ENCODE peak calls at places on chromosome 11, in four cellular contexts. Z is K562, W is GM12878, D is SK-N-SH. F is an unnamed sample.

GRCh38 chr11:66856496-66857233 is at the start of gene LRFN4:
- DNase-seq in D (peak; percentile 90), W (no peak), Z (peak; percentile 37), F (no peak)

GRCh38 chr11:116563028-116563712 is 209.6 kb downstream of the BUD13 start:
- DNase-seq in W (no peak), D (no peak), Z (peak; percentile 8), F (peak; percentile 82)

GRCh38 chr11:9455722-9456121 is 5.1 kb upstream of the ZNF143 start:
- DNase-seq in D (no peak), W (no peak), Z (no peak), F (no peak)

GRCh38 chr11:47410404-47411264 is 2.2 kb downstream of the SLC39A13 start:
- DNase-seq in W (no peak), Z (no peak), D (no peak), F (no peak)

GRCh38 chr11:1652778-1653540 is 23.4 kb downstream of the KRTAP5-5 start:
- DNase-seq in Z (peak; percentile 72), D (peak; percentile 96), W (no peak), F (peak; percentile 35)

GRCh38 chr11:44988111-44988510 is 37.4 kb upstream of the TP53I11 start:
- DNase-seq in Z (no peak), D (no peak), W (no peak), F (no peak)

GRCh38 chr11:62560566-62561103 is 13.1 kb downstream of the EEF1G start:
- DNase-seq in D (peak; percentile 65), Z (peak; percentile 92), W (no peak), F (peak; percentile 91)

GRCh38 chr11:47586456-47586855 is at the start of gene FAM180B:
- DNase-seq in Z (no peak), W (no peak), D (no peak), F (no peak)

GRCh38 chr11:20770421-20770935 is 101.1 kb downstream of the NELL1 start:
- DNase-seq in D (peak; percentile 27), W (no peak), Z (no peak), F (no peak)

GRCh38 chr11:32586576-32587190 is 3.1 kb downstream of the EIF3M start:
- DNase-seq in D (peak; percentile 41), W (no peak), Z (peak; percentile 60), F (peak; percentile 46)

GRCh38 chr11:88454881-88455280 is 117.3 kb upstream of the CTSC start:
- DNase-seq in W (no peak), Z (peak; percentile 35), D (no peak), F (no peak)

GRCh38 chr11:124829986-124830385 is 29.8 kb upstream of the MSANTD2 start:
- DNase-seq in Z (no peak), D (no peak), W (no peak), F (no peak)

GRCh38 chr11:134950692-134951304 is 538.8 kb upstream of the B3GAT1 start:
- DNase-seq in Z (no peak), W (no peak), D (no peak), F (no peak)

GRCh38 chr11:74559110-74559933 is 33.1 kb upstream of the POLD3 start:
- DNase-seq in W (no peak), D (no peak), Z (no peak), F (peak; percentile 81)

GRCh38 chr11:107898270-107898669 is 30.0 kb upstream of the RAB39A start:
- DNase-seq in D (peak; percentile 43), W (peak; percentile 24), Z (peak; percentile 42), F (peak; percentile 20)

GRCh38 chr11:65121447-65121864 is 478 bp downstream of the FAU start:
- DNase-seq in Z (peak; percentile 52), W (no peak), D (no peak), F (no peak)

GRCh38 chr11:134654161-134654915 is 242.3 kb upstream of the B3GAT1 start:
- DNase-seq in W (no peak), D (no peak), Z (no peak), F (no peak)

GRCh38 chr11:31800398-31801265 is 10.5 kb downstream of the PAX6 start:
- DNase-seq in D (no peak), Z (no peak), W (no peak), F (no peak)

GRCh38 chr11:8873966-8874365 is 37.0 kb upstream of the AKIP1 start:
- DNase-seq in D (no peak), W (no peak), Z (no peak), F (no peak)

DNA sequence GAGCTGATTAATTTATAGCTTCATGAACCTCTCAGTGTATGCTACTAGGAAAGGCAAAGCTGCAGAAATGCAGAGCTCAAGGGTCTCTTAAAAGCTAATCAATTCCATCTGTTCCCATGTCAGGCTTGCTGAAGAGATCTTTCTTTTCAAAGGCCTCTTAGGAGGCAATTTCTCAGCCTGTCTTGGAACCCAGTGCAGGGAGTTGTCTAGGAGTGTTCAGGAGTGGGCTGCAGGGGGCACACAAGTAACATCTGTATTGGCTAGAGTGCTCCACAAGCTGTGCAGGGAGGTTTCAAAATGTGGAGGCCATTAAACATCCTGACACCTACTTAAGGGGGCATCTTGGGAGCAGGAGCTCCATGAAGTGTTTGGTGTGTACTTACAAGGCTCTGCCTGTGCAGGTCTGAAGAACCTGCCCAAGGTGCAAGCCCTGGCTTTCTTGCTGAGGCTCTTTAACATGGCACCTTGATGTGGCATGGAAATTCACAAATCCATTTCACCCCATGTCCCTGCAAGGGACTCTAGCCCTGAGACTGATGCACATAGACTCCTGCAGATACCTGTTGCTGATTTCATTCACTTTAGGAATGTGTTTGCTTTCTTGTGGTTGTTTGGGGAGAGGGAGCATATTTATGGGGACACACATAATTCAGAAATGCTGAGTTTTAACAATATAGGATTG is 134.7 kb downstream of the ME3 start:
- DNase-seq in D (no peak), Z (no peak), W (no peak), F (no peak)
- TF ChIP-seq MAX in D (no peak), Z (no peak), W (no peak), F (no peak)

GRCh38 chr11:71566081-71566620 is 788 bp downstream of the KRTAP5-10 start:
- DNase-seq in D (no peak), W (no peak), Z (no peak), F (no peak)

GRCh38 chr11:71565263-71565662 is at the start of gene KRTAP5-10:
- DNase-seq in D (no peak), Z (no peak), W (no peak), F (no peak)

GRCh38 chr11:71562120-71562519 is 3.2 kb upstream of the KRTAP5-10 start:
- DNase-seq in D (no peak), Z (no peak), W (no peak), F (no peak)

GRCh38 chr11:71564430-71564829 is 933 bp upstream of the KRTAP5-10 start:
- DNase-seq in D (no peak), W (no peak), Z (no peak), F (no peak)

GRCh38 chr11:71563401-71563800 is 2.0 kb upstream of the KRTAP5-10 start:
- DNase-seq in W (no peak), D (peak; percentile 65), Z (peak; percentile 65), F (peak; percentile 58)
- TF ChIP-seq NFIC in W (no peak), D (no peak), Z (no peak), F (no peak)

GRCh38 chr11:10674440-10674855 is 19.1 kb downstream of the IRAG1 start:
- DNase-seq in D (no peak), Z (no peak), W (no peak), F (no peak)
- TF ChIP-seq MAX in D (no peak), Z (no peak), W (no peak), F (no peak)

GRCh38 chr11:130631119-130631518 is 182.7 kb downstream of the ADAMTS15 start:
- DNase-seq in Z (no peak), W (no peak), D (no peak), F (no peak)
- TF ChIP-seq NFIC in Z (no peak), W (no peak), D (no peak), F (no peak)

GRCh38 chr11:96185220-96185768 is 157.7 kb downstream of the MAML2 start:
- DNase-seq in D (no peak), W (peak; percentile 75), Z (no peak), F (no peak)

GRCh38 chr11:96178014-96178745 is 164.8 kb downstream of the MAML2 start:
- DNase-seq in Z (no peak), W (no peak), D (no peak), F (no peak)

GRCh38 chr11:96179905-96180304 is 163.1 kb downstream of the MAML2 start:
- DNase-seq in W (no peak), Z (no peak), D (no peak), F (no peak)

GRCh38 chr11:96177132-96177531 is 165.9 kb downstream of the MAML2 start:
- DNase-seq in W (no peak), D (no peak), Z (no peak), F (no peak)

GRCh38 chr11:96180341-96180740 is 162.7 kb downstream of the MAML2 start:
- DNase-seq in W (no peak), D (no peak), Z (no peak), F (no peak)
- TF ChIP-seq MAX in W (no peak), D (no peak), Z (no peak), F (no peak)

F was measured in HepG2.